ENCODE peak calls at places on chromosomes 2 and 18, in eight cellular contexts. One of them, this sample, is unnamed.

GRCh38 chr2:44948565-44949328 is 7.2 kb downstream of the SIX3 start:
- DNase-seq in mesendoderm: no peak
- DNase-seq in right atrium auricular region: no peak
- DNase-seq in lower lobe of right lung: peak; percentile 41
- DNase-seq in HepG2: no peak
- DNase-seq in brain microvascular endothelial cell: no peak
- DNase-seq in cardiac muscle cell: no peak
- DNase-seq in IMR-90: no peak
- DNase-seq in this sample: no peak

GRCh38 chr18:63869374-63869773 is 18.1 kb upstream of the SERPINB2 start:
- DNase-seq in mesendoderm: no peak
- DNase-seq in right atrium auricular region: no peak
- DNase-seq in lower lobe of right lung: peak; percentile 48
- DNase-seq in HepG2: no peak
- DNase-seq in brain microvascular endothelial cell: peak; percentile 81
- DNase-seq in cardiac muscle cell: no peak
- DNase-seq in IMR-90: peak; percentile 91
- DNase-seq in this sample: peak; percentile 68

GRCh38 chr2:165648826-165649225 is 145.2 kb downstream of the GALNT3 start:
- DNase-seq in mesendoderm: no peak
- DNase-seq in right atrium auricular region: no peak
- DNase-seq in lower lobe of right lung: no peak
- DNase-seq in HepG2: no peak
- DNase-seq in brain microvascular endothelial cell: no peak
- DNase-seq in cardiac muscle cell: peak; percentile 64
- DNase-seq in IMR-90: no peak
- DNase-seq in this sample: no peak

GRCh38 chr2:584863-585823 is 92.1 kb downstream of the TMEM18 start:
- DNase-seq in mesendoderm: no peak
- DNase-seq in right atrium auricular region: no peak
- DNase-seq in lower lobe of right lung: no peak
- DNase-seq in HepG2: no peak
- DNase-seq in brain microvascular endothelial cell: no peak
- DNase-seq in cardiac muscle cell: peak; percentile 4
- DNase-seq in IMR-90: no peak
- DNase-seq in this sample: no peak

GRCh38 chr2:37412201-37412600 is 67.8 kb downstream of the QPCT start:
- DNase-seq in mesendoderm: no peak
- DNase-seq in right atrium auricular region: no peak
- DNase-seq in lower lobe of right lung: no peak
- DNase-seq in HepG2: no peak
- DNase-seq in brain microvascular endothelial cell: no peak
- DNase-seq in cardiac muscle cell: no peak
- DNase-seq in IMR-90: no peak
- DNase-seq in this sample: no peak

GRCh38 chr2:150944315-150944714 is 317.3 kb downstream of the RBM43 start:
- DNase-seq in mesendoderm: no peak
- DNase-seq in right atrium auricular region: no peak
- DNase-seq in lower lobe of right lung: no peak
- DNase-seq in HepG2: no peak
- DNase-seq in brain microvascular endothelial cell: no peak
- DNase-seq in cardiac muscle cell: no peak
- DNase-seq in IMR-90: no peak
- DNase-seq in this sample: no peak

GRCh38 chr2:176652300-176653182 is 383.3 kb downstream of the MTX2 start:
- DNase-seq in mesendoderm: peak; percentile 50
- DNase-seq in right atrium auricular region: no peak
- DNase-seq in lower lobe of right lung: no peak
- DNase-seq in HepG2: peak; percentile 66
- DNase-seq in brain microvascular endothelial cell: peak; percentile 51
- DNase-seq in cardiac muscle cell: peak; percentile 70
- DNase-seq in IMR-90: peak; percentile 54
- DNase-seq in this sample: no peak

GRCh38 chr18:23302852-23303527 is 150.1 kb upstream of the RIOK3 start:
- DNase-seq in mesendoderm: no peak
- DNase-seq in right atrium auricular region: no peak
- DNase-seq in lower lobe of right lung: no peak
- DNase-seq in HepG2: no peak
- DNase-seq in brain microvascular endothelial cell: peak; percentile 88
- DNase-seq in cardiac muscle cell: no peak
- DNase-seq in IMR-90: peak; percentile 81
- DNase-seq in this sample: no peak

GRCh38 chr2:21924640-21925285 is 801.0 kb downstream of the TDRD15 start:
- DNase-seq in mesendoderm: no peak
- DNase-seq in right atrium auricular region: no peak
- DNase-seq in lower lobe of right lung: no peak
- DNase-seq in HepG2: no peak
- DNase-seq in brain microvascular endothelial cell: no peak
- DNase-seq in cardiac muscle cell: no peak
- DNase-seq in IMR-90: peak; percentile 2
- DNase-seq in this sample: no peak

GRCh38 chr18:61731693-61732376 is 161.0 kb downstream of the RNF152 start:
- DNase-seq in mesendoderm: no peak
- DNase-seq in right atrium auricular region: no peak
- DNase-seq in lower lobe of right lung: no peak
- DNase-seq in HepG2: no peak
- DNase-seq in brain microvascular endothelial cell: no peak
- DNase-seq in cardiac muscle cell: no peak
- DNase-seq in IMR-90: no peak
- DNase-seq in this sample: no peak

GRCh38 chr2:187497858-187498463 is 49.9 kb upstream of the CALCRL start:
- DNase-seq in mesendoderm: no peak
- DNase-seq in right atrium auricular region: no peak
- DNase-seq in lower lobe of right lung: no peak
- DNase-seq in HepG2: no peak
- DNase-seq in brain microvascular endothelial cell: no peak
- DNase-seq in cardiac muscle cell: peak; percentile 15
- DNase-seq in IMR-90: no peak
- DNase-seq in this sample: no peak

GRCh38 chr18:23588836-23589560 is 2.7 kb upstream of the NPC1 start:
- DNase-seq in mesendoderm: peak; percentile 64
- DNase-seq in right atrium auricular region: no peak
- DNase-seq in lower lobe of right lung: no peak
- DNase-seq in HepG2: peak; percentile 31
- DNase-seq in brain microvascular endothelial cell: no peak
- DNase-seq in cardiac muscle cell: no peak
- DNase-seq in IMR-90: no peak
- DNase-seq in this sample: peak; percentile 55

DNA sequence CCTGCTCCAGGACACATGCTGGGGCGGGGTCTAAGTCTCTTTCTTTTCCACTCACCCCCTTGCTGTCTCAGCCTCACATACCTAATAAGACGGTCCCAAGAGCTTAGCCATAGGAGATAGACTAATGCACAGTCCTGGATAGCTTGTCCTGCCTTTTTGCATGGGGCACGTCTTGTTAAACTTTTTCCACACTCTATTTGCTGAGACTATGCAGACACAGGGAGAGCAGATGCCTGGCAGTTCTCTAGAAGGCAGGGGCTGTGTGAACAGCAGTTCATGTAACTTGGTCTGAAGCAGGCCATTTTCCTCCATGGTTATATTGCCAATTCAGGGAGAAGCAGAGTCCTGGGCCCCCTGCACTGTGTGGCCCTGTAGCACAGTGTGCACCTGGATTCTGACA is 142.1 kb downstream of the SEPTIN10 start:
- DNase-seq in mesendoderm: no peak
- DNase-seq in right atrium auricular region: no peak
- DNase-seq in lower lobe of right lung: peak; percentile 10
- DNase-seq in HepG2: no peak
- DNase-seq in brain microvascular endothelial cell: no peak
- DNase-seq in cardiac muscle cell: peak; percentile 49
- DNase-seq in IMR-90: no peak
- DNase-seq in this sample: no peak
- H3K27ac ChIP-seq in mesendoderm: no peak overlapping the region
- H3K27ac ChIP-seq in right atrium auricular region: no peak overlapping the region
- H3K27ac ChIP-seq in lower lobe of right lung: no peak overlapping the region
- H3K27ac ChIP-seq in HepG2: no peak overlapping the region
- H3K27ac ChIP-seq in brain microvascular endothelial cell: no peak overlapping the region
- H3K27ac ChIP-seq in cardiac muscle cell: no peak overlapping the region
- H3K27ac ChIP-seq in IMR-90: no peak overlapping the region
- H3K27ac ChIP-seq in this sample: no peak overlapping the region

GRCh38 chr2:39772812-39773152 is 6.3 kb downstream of the THUMPD2 start:
- DNase-seq in mesendoderm: no peak
- DNase-seq in right atrium auricular region: no peak
- DNase-seq in lower lobe of right lung: no peak
- DNase-seq in HepG2: no peak
- DNase-seq in brain microvascular endothelial cell: no peak
- DNase-seq in cardiac muscle cell: no peak
- DNase-seq in IMR-90: no peak
- DNase-seq in this sample: no peak

GRCh38 chr2:39778233-39778632 is 825 bp downstream of the THUMPD2 start:
- DNase-seq in mesendoderm: no peak
- DNase-seq in right atrium auricular region: no peak
- DNase-seq in lower lobe of right lung: no peak
- DNase-seq in HepG2: no peak
- DNase-seq in brain microvascular endothelial cell: no peak
- DNase-seq in cardiac muscle cell: no peak
- DNase-seq in IMR-90: no peak
- DNase-seq in this sample: no peak

DNA sequence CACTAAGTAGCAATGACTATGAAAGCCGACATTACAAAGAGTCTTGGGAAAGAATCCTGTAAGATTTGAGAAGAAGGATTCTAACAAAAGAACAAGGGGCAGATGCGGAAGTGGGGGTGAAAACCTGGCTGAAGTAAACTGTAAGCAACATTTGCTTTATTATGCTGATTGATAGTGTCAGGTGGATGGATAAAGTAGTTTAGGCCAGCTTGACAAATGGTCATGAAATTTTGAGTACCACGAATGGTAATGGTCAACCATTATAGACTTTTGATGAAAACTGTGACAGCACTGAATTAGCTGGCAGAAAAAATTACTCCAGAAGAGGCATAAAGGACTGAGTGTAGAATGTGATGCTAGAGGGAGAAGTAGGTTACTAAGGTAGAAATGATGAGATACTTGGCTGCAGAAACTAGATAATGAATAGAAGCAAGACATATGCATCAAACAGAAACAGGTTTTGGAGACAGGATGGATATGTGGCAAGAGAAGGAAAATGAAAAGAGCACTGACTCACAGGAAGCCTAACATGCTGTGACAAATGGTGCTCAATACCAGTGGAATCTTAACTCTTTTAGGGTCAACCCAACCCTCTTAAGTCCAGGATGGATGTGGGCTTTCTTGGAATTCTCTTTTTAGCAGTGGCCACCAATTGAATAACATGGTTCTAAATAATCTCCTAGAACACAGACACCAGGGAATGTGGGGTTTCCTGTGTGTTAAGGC is 6.8 kb downstream of the THUMPD2 start:
- DNase-seq in mesendoderm: peak; percentile 60
- DNase-seq in right atrium auricular region: no peak
- DNase-seq in lower lobe of right lung: no peak
- DNase-seq in HepG2: no peak
- DNase-seq in brain microvascular endothelial cell: peak; percentile 41
- DNase-seq in cardiac muscle cell: no peak
- DNase-seq in IMR-90: peak; percentile 79
- DNase-seq in this sample: no peak
- H3K27ac ChIP-seq in mesendoderm: peak overlapping the region; percentile 1
- H3K27ac ChIP-seq in right atrium auricular region: no peak overlapping the region
- H3K27ac ChIP-seq in lower lobe of right lung: no peak overlapping the region
- H3K27ac ChIP-seq in HepG2: no peak overlapping the region
- H3K27ac ChIP-seq in brain microvascular endothelial cell: no peak overlapping the region
- H3K27ac ChIP-seq in cardiac muscle cell: no peak overlapping the region
- H3K27ac ChIP-seq in IMR-90: no peak overlapping the region
- H3K27ac ChIP-seq in this sample: no peak overlapping the region

DNA sequence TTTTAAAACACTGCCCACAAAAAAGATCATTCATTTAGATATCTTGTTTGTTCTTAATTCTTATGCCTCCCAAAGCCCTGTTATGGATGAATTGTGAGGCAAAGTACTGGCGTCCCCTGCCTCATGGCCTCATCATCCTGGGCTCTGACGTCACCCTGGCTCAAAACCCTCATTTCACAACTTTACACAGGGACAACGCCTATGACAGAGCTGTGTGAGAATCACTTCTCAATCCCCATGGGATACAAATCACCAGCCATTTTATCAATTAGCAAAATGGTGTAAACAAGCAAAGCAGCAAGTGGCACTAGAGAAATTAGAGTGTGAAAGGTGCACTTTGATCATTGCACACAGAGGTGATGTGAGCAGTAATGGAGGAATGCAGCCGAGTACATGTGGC is 16.6 kb downstream of the FHOD3 start:
- DNase-seq in mesendoderm: no peak
- DNase-seq in right atrium auricular region: peak; percentile 68
- DNase-seq in lower lobe of right lung: no peak
- DNase-seq in HepG2: no peak
- DNase-seq in brain microvascular endothelial cell: no peak
- DNase-seq in cardiac muscle cell: no peak
- DNase-seq in IMR-90: peak; percentile 55
- DNase-seq in this sample: no peak
- H3K27ac ChIP-seq in mesendoderm: no peak overlapping the region
- H3K27ac ChIP-seq in right atrium auricular region: no peak overlapping the region
- H3K27ac ChIP-seq in lower lobe of right lung: no peak overlapping the region
- H3K27ac ChIP-seq in HepG2: no peak overlapping the region
- H3K27ac ChIP-seq in brain microvascular endothelial cell: peak overlapping the region; percentile 84
- H3K27ac ChIP-seq in cardiac muscle cell: peak overlapping the region; percentile 61
- H3K27ac ChIP-seq in IMR-90: no peak overlapping the region
- H3K27ac ChIP-seq in this sample: peak overlapping the region; percentile 37

GRCh38 chr2:221448086-221448856 is 123.8 kb downstream of the EPHA4 start:
- DNase-seq in mesendoderm: peak; percentile 52
- DNase-seq in right atrium auricular region: no peak
- DNase-seq in lower lobe of right lung: no peak
- DNase-seq in HepG2: no peak
- DNase-seq in brain microvascular endothelial cell: no peak
- DNase-seq in cardiac muscle cell: no peak
- DNase-seq in IMR-90: no peak
- DNase-seq in this sample: no peak

GRCh38 chr2:221446140-221446539 is 126.0 kb downstream of the EPHA4 start:
- DNase-seq in mesendoderm: no peak
- DNase-seq in right atrium auricular region: no peak
- DNase-seq in lower lobe of right lung: no peak
- DNase-seq in HepG2: no peak
- DNase-seq in brain microvascular endothelial cell: no peak
- DNase-seq in cardiac muscle cell: no peak
- DNase-seq in IMR-90: no peak
- DNase-seq in this sample: no peak

GRCh38 chr2:221444106-221444505 is 128.0 kb downstream of the EPHA4 start:
- DNase-seq in mesendoderm: no peak
- DNase-seq in right atrium auricular region: no peak
- DNase-seq in lower lobe of right lung: no peak
- DNase-seq in HepG2: no peak
- DNase-seq in brain microvascular endothelial cell: peak; percentile 79
- DNase-seq in cardiac muscle cell: no peak
- DNase-seq in IMR-90: peak; percentile 85
- DNase-seq in this sample: peak; percentile 6

GRCh38 chr2:221447310-221447709 is 124.8 kb downstream of the EPHA4 start:
- DNase-seq in mesendoderm: peak; percentile 69
- DNase-seq in right atrium auricular region: no peak
- DNase-seq in lower lobe of right lung: no peak
- DNase-seq in HepG2: no peak
- DNase-seq in brain microvascular endothelial cell: peak; percentile 50
- DNase-seq in cardiac muscle cell: peak; percentile 30
- DNase-seq in IMR-90: peak; percentile 41
- DNase-seq in this sample: no peak

GRCh38 chr2:221443631-221444030 is 128.5 kb downstream of the EPHA4 start:
- DNase-seq in mesendoderm: no peak
- DNase-seq in right atrium auricular region: no peak
- DNase-seq in lower lobe of right lung: no peak
- DNase-seq in HepG2: no peak
- DNase-seq in brain microvascular endothelial cell: no peak
- DNase-seq in cardiac muscle cell: no peak
- DNase-seq in IMR-90: no peak
- DNase-seq in this sample: no peak
- H3K27ac ChIP-seq in mesendoderm: no peak overlapping the region
- H3K27ac ChIP-seq in right atrium auricular region: no peak overlapping the region
- H3K27ac ChIP-seq in lower lobe of right lung: no peak overlapping the region
- H3K27ac ChIP-seq in HepG2: no peak overlapping the region
- H3K27ac ChIP-seq in brain microvascular endothelial cell: peak overlapping the region; percentile 51
- H3K27ac ChIP-seq in cardiac muscle cell: no peak overlapping the region
- H3K27ac ChIP-seq in IMR-90: no peak overlapping the region
- H3K27ac ChIP-seq in this sample: no peak overlapping the region

GRCh38 chr2:137775529-137775928 is 188.7 kb upstream of the HNMT start:
- DNase-seq in mesendoderm: no peak
- DNase-seq in right atrium auricular region: no peak
- DNase-seq in lower lobe of right lung: no peak
- DNase-seq in HepG2: no peak
- DNase-seq in brain microvascular endothelial cell: no peak
- DNase-seq in cardiac muscle cell: no peak
- DNase-seq in IMR-90: no peak
- DNase-seq in this sample: no peak
- H3K27ac ChIP-seq in mesendoderm: no peak overlapping the region
- H3K27ac ChIP-seq in right atrium auricular region: no peak overlapping the region
- H3K27ac ChIP-seq in lower lobe of right lung: no peak overlapping the region
- H3K27ac ChIP-seq in HepG2: no peak overlapping the region
- H3K27ac ChIP-seq in brain microvascular endothelial cell: no peak overlapping the region
- H3K27ac ChIP-seq in cardiac muscle cell: no peak overlapping the region
- H3K27ac ChIP-seq in IMR-90: no peak overlapping the region
- H3K27ac ChIP-seq in this sample: no peak overlapping the region

This sample was measured in SJSA1.